ENCODE peak calls at places on chromosome 11, in six cellular contexts. B is neuronal stem cell, P is GM23338, F is Peyer's patch, W is aorta, Z is Panc1. N is an unnamed sample.
A peak's percentile ranks its signal among the peaks of the same experiment; 100 is the strongest.

GRCh38 chr11:100739636-100740035 is 52.5 kb downstream of the ARHGAP42 start:
- DNase-seq in B (no peak), P (peak; percentile 47), F (no peak), W (no peak), Z (peak; percentile 64), N (no peak)

GRCh38 chr11:119262668-119263351 is 54.1 kb downstream of the MCAM start:
- DNase-seq in B (no peak), P (no peak), F (no peak), W (no peak), Z (no peak), N (no peak)

GRCh38 chr11:106961048-106961447 is 57.2 kb downstream of the GUCY1A2 start:
- DNase-seq in B (no peak), P (peak; percentile 17), F (no peak), W (no peak), Z (no peak), N (no peak)

GRCh38 chr11:122923302-122923701 is 40.7 kb downstream of the JHY start:
- DNase-seq in B (no peak), P (no peak), F (no peak), W (no peak), Z (no peak), N (no peak)

GRCh38 chr11:92964471-92964870 is 5.0 kb upstream of the MTNR1B start:
- DNase-seq in B (no peak), P (no peak), F (no peak), W (no peak), Z (no peak), N (no peak)

GRCh38 chr11:20031155-20032001 is 128.9 kb downstream of the DBX1 start:
- DNase-seq in B (no peak), P (peak; percentile 62), F (no peak), W (no peak), Z (no peak), N (no peak)

GRCh38 chr11:33690290-33691050 is 10.2 kb downstream of the C11orf91 start:
- DNase-seq in B (no peak), P (no peak), F (no peak), W (peak; percentile 89), Z (peak; percentile 96), N (no peak)

GRCh38 chr11:124602193-124602592 is 9.0 kb upstream of the PANX3 start:
- DNase-seq in B (no peak), P (no peak), F (no peak), W (no peak), Z (peak; percentile 71), N (no peak)

GRCh38 chr11:110086892-110087309 is 6.3 kb upstream of the ZC3H12C start:
- DNase-seq in B (no peak), P (no peak), F (no peak), W (no peak), Z (no peak), N (no peak)

GRCh38 chr11:108906826-108907225 is 242.0 kb downstream of the DDX10 start:
- DNase-seq in B (no peak), P (no peak), F (no peak), W (no peak), Z (no peak), N (no peak)

GRCh38 chr11:60785806-60786361 is 751 bp downstream of the MS4A10 start:
- DNase-seq in B (no peak), P (no peak), F (no peak), W (peak; percentile 50), Z (no peak), N (no peak)

GRCh38 chr11:913043-913442 is 2.4 kb upstream of the CHID1 start:
- DNase-seq in B (no peak), P (no peak), F (no peak), W (no peak), Z (no peak), N (no peak)

GRCh38 chr11:75259711-75260110 is 19.1 kb downstream of the TPBGL start:
- DNase-seq in B (no peak), P (no peak), F (no peak), W (peak; percentile 19), Z (no peak), N (no peak)

GRCh38 chr11:66292543-66293332 is 1.0 kb downstream of the TMEM151A start:
- DNase-seq in B (no peak), P (no peak), F (no peak), W (no peak), Z (no peak), N (peak; percentile 45)

GRCh38 chr11:56273854-56274253 is at the start of gene OR5T1:
- DNase-seq in B (no peak), P (no peak), F (no peak), W (no peak), Z (no peak), N (no peak)

GRCh38 chr11:126282361-126282741 is 542 bp upstream of the TIRAP start:
- DNase-seq in B (no peak), P (peak; percentile 74), F (peak; percentile 44), W (peak; percentile 82), Z (no peak), N (peak; percentile 82)

GRCh38 chr11:70471254-70471653 is 72.9 kb downstream of the CTTN start:
- DNase-seq in B (peak; percentile 32), P (peak; percentile 93), F (no peak), W (peak; percentile 51), Z (no peak), N (peak; percentile 96)

DNA sequence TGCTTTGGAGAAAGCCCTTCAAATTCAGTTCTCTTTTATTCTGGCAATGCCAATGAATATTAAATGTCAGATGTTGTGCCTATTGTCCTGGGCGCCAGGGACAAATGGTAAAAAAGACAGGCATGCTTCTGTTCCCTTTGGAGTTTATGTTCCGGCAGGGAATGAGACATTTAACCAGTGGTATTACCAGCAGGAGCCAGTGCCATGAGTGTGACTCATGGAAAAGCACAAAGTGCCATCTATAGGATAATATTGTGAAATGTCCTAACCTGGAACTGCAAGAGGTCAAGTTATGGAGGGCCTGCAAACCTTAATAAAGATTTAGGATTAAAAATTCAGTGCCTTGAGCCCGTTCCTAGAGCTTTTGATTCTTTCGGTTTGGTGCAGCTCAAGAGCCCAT is 39.5 kb downstream of the REXO2 start:
- DNase-seq in B (no peak), P (peak; percentile 22), F (no peak), W (no peak), Z (no peak), N (no peak)
- H3K4me3 ChIP-seq in B (no peak overlapping the region), P (peak overlapping the region; percentile 21), F (no peak overlapping the region), W (no peak overlapping the region), Z (no peak overlapping the region), N (no peak overlapping the region)

DNA sequence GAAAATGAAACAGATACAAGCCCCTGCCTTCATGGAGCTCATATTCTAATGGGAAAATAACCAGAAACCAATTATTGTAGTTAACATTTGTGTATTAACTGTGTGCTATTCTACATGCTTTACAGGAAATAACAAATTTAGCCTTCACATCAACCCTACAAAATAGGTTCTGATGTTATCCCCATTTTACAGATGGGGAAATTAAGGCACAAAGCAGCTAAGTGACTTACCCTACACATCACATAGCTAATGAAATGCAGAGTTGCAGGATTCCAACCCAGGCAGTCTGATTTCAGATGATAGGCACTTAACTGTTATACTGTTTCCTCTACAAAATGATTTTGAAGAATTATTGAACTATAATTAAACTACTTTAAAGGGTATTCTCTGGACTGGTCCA is 43.7 kb downstream of the KMT5B start:
- DNase-seq in B (no peak), P (no peak), F (no peak), W (no peak), Z (no peak), N (no peak)
- H3K36me3 ChIP-seq in B (peaks cover 33% of the 10 kb centered on the region), P (peaks cover 49% of the 10 kb centered on the region), F (peaks cover 4% of the 10 kb centered on the region), W (peaks cover 16% of the 10 kb centered on the region), Z (peaks cover 40% of the 10 kb centered on the region), N (peaks cover 36% of the 10 kb centered on the region)

DNA sequence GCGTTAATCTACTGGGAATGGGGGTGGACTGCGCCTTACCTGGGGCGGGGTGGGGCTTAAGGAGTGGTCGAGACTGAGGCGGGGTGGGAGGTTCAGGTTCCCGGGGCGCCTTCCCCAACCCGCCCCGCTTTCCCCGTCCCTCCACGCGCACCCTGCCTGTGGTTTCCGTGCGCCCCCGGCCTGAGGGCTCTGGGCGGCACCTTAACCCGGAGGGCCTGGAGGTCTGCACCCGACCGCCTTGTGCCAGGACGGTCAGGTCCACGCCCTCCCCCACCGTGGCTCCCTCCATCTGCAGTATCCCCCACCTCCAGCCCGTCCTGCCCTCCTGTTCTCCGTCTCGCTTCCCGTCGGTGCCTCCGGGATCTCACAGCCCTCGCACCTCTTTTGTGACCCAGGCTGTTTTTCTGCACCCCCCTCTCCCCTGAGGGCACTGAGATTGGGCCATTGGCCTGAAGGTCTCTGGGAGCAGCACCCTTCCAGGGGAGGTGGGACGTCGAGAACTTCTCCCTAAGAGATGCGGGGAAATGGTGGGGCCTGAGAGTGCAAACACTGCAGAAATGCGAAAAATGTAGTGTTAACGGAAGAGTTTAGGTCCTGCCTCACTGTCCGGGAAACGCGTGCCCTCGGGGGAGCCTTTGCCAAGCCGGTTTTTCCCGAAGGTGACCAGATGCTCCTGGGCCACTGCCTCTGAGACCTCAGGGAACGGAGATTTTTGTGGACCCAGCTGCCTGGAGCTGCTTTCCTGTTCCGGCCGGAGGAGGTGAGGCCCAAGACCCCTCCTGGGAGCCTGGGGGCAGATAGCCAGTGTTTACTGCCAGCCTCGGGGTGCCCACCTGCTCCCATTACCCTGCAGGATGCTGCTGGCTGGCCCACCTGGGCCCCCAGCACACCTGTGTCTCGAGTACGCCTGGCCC is 1.2 kb upstream of the ASCL2 start:
- DNase-seq in B (no peak), P (peak; percentile 47), F (peak; percentile 9), W (peak; percentile 41), Z (no peak), N (peak; percentile 74)
- H3K27me3 ChIP-seq in B (peaks cover 77% of the 10 kb centered on the region), P (peaks cover 74% of the 10 kb centered on the region), F (peaks cover 16% of the 10 kb centered on the region), W (no peaks in the 10 kb centered on the region), Z (peaks cover 5% of the 10 kb centered on the region), N (peaks cover 61% of the 10 kb centered on the region)

DNA sequence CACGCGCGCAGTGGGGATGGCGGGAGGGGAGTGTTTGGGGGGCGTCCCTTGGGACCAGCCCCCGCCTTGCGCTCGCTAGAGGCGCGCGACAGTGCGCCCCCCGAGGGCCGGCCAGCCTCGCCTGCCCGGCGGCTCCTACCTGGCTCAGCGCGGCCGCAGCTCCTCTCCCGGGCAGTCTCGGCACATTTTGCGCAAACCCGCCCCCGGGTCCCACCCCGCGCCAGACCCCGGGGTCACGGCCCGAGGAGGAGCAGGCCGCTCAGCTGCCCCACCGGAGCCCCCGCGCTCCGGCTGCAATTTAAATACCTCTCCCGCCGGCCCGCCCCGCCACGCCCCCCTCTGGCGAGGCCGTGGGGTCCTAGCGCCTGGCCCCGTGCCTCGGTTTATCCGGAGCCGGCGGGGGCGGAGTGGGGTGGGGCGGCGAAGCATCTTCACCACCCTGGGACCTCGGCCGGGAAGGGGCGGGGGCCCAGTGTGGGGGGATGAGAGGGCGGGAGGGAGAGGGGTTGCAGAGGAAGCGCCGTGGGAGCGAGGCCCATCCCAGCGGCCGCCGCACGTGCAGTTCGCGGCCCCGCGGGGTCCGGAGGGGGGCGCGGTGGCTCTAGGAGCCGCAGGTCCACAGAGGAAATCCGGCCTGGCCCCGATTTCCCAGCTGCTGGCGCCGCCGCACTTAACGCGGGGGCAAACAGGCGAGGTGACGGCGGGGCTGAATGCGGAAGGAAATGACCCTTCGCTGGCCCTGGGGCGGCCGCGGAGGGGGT is at the start of gene LRRC32:
- DNase-seq in B (peak; percentile 38), P (peak; percentile 62), F (peak; percentile 26), W (peak; percentile 91), Z (no peak), N (peak; percentile 93)
- H3K4me3 ChIP-seq in B (peak within 1 kb of the TSS; percentile 77), P (peak within 1 kb of the TSS; percentile 62), F (peak within 1 kb of the TSS; percentile 69), W (peak within 1 kb of the TSS; percentile 57), Z (peak within 1 kb of the TSS; percentile 50), N (peak within 1 kb of the TSS; percentile 60)

DNA sequence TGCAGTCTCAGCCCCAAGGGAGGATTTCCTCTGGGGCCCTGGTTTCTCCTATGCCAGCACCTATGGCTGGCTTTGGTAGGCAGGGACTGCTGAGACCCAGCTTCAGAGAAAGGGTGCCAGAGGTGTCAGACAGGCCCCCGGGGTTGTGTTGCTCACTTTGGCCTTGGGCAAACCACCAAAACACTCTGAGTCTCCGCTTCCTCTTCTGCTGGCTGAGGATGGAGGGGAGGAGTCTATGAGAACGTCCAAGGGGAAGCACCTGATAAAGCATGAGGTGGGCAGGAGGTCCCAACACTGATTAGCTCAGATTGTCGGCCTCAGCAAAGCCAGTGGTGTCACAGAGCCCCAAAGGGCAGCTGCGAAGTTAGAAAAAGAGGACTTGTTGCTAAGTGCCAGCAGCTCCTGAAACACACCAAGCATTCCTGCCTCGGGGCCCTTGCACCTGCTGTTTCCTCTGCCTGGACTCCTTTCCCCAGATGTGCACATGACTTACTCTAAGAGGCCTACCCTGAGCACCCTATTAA is 10.5 kb downstream of the SMTNL1 start:
- DNase-seq in B (no peak), P (no peak), F (peak; percentile 43), W (peak; percentile 32), Z (no peak), N (no peak)
- H3K36me3 ChIP-seq in B (peaks cover 44% of the 10 kb centered on the region), P (no peaks in the 10 kb centered on the region), F (no peaks in the 10 kb centered on the region), W (no peaks in the 10 kb centered on the region), Z (no peaks in the 10 kb centered on the region), N (peaks cover 11% of the 10 kb centered on the region)

N was measured in H7.